ENCODE peak calls at places on chromosomes 4 and X, in five cellular contexts. C, S, G, M and N are unnamed samples.
A peak's percentile ranks its signal among the peaks of the same experiment; 100 is the strongest.

GRCh38 chrX:121122332-121122731 is 74.9 kb downstream of the GLUD2 start:
- DNase-seq in C (no peak), S (no peak), G (no peak), M (no peak), N (no peak)

GRCh38 chr4:100106982-100107381 is 83.3 kb downstream of the DDIT4L start:
- DNase-seq in C (no peak), S (no peak), G (no peak), M (no peak), N (no peak)

GRCh38 chr4:146029147-146029546 is 90.5 kb upstream of the ZNF827 start:
- DNase-seq in C (no peak), S (no peak), G (no peak), M (no peak), N (no peak)

GRCh38 chrX:39905475-39905889 is 192.3 kb downstream of the BCOR start:
- DNase-seq in C (no peak), S (no peak), G (no peak), M (no peak), N (no peak)

GRCh38 chr4:161252520-161253141 is 911.2 kb downstream of the FSTL5 start:
- DNase-seq in C (no peak), S (no peak), G (no peak), M (no peak), N (peak; percentile 33)

GRCh38 chrX:40008841-40009461 is 88.8 kb downstream of the BCOR start:
- DNase-seq in C (peak; percentile 58), S (peak; percentile 75), G (no peak), M (no peak), N (no peak)

GRCh38 chrX:152901816-152902501 is 4.1 kb downstream of the ZNF185 start:
- DNase-seq in C (no peak), S (no peak), G (no peak), M (no peak), N (no peak)

GRCh38 chrX:48919360-48919821 is 567 bp upstream of the PIM2 start:
- DNase-seq in C (no peak), S (peak; percentile 56), G (no peak), M (no peak), N (no peak)

GRCh38 chrX:20471483-20471882 is 204.8 kb upstream of the RPS6KA3 start:
- DNase-seq in C (no peak), S (no peak), G (no peak), M (no peak), N (no peak)

GRCh38 chr4:24770111-24770584 is 25.2 kb upstream of the SOD3 start:
- DNase-seq in C (no peak), S (no peak), G (no peak), M (no peak), N (no peak)

GRCh38 chr4:75494563-75494962 is 19.6 kb downstream of the RCHY1 start:
- DNase-seq in C (no peak), S (no peak), G (no peak), M (no peak), N (no peak)

GRCh38 chr4:122827258-122827887 is 742 bp downstream of the FGF2 start:
- DNase-seq in C (peak; percentile 34), S (peak; percentile 82), G (peak; percentile 75), M (no peak), N (no peak)

GRCh38 chr4:74772106-74772505 is 22.2 kb downstream of the BTC start:
- DNase-seq in C (no peak), S (no peak), G (no peak), M (no peak), N (no peak)

GRCh38 chrX:42746606-42747005 is 31.4 kb downstream of the PPP1R2C start:
- DNase-seq in C (no peak), S (no peak), G (no peak), M (no peak), N (no peak)

GRCh38 chrX:42093756-42094155 is 170.4 kb upstream of the CASK start:
- DNase-seq in C (no peak), S (no peak), G (no peak), M (no peak), N (no peak)

GRCh38 chr4:140834866-140835495 is 78.8 kb upstream of the TBC1D9 start:
- DNase-seq in C (no peak), S (no peak), G (no peak), M (no peak), N (no peak)

GRCh38 chr4:94519019-94519418 is 67.3 kb downstream of the PDLIM5 start:
- DNase-seq in C (no peak), S (no peak), G (no peak), M (no peak), N (no peak)
- H3K4me1 ChIP-seq in C (peaks cover 79% of the 10 kb centered on the region), S (peaks cover 7% of the 10 kb centered on the region), G (no peaks in the 10 kb centered on the region), M (peaks cover 3% of the 10 kb centered on the region), N (no peaks in the 10 kb centered on the region)

GRCh38 chrX:144918936-144919335 is 328.4 kb upstream of the SPANXN1 start:
- DNase-seq in C (no peak), S (no peak), G (no peak), M (no peak), N (no peak)

DNA sequence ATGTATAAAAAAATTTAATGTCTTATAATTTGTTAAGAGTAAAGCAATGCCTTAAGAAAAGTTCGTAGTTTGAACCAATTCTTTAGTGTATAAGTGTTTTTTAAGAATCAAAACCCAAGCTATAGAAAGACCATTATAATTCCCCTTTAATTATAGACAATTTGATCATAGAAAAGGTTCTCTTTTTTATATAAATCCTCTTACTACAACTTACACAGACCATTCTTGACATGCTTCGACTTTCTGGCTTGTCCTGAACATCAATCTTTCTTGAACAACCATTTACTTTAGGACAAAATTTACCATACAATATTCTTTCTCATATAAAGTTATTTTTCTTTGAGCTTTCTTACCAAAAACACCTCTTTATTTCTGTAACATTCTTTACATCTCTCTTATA is 330.5 kb upstream of the SPANXN1 start:
- DNase-seq in C (no peak), S (no peak), G (no peak), M (no peak), N (no peak)
- H3K9me3 ChIP-seq in C (no peaks in the 10 kb centered on the region), S (no peaks in the 10 kb centered on the region), G (no peaks in the 10 kb centered on the region), M (no peaks in the 10 kb centered on the region), N (peaks cover 8% of the 10 kb centered on the region)

GRCh38 chr4:73187325-73187724 is 71.3 kb downstream of the ANKRD17 start:
- DNase-seq in C (no peak), S (no peak), G (no peak), M (no peak), N (no peak)
- H3K4me3 ChIP-seq in C (no peak overlapping the region), S (no peak overlapping the region), G (no peak overlapping the region), M (no peak overlapping the region), N (no peak overlapping the region)

DNA sequence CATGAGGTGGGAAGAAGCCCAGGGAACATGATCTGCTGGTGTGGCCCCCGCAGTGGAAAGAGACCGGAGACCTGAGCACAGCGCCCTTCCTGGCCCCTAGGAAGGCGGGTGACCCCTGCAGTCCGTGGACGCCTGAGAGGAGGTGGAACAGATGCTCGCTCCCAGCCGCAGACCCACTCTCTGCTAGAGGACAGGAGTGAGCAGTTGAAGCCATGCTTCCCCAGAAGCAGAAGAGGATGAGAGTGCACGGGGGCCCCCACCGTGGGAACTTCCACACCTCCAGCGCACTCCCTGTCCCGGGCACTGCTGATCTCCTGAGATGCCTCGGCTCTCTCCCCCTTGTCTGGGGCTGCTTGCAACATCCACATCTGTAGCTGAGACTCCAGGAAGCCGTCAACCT is 62.2 kb downstream of the GPR143 start:
- DNase-seq in C (no peak), S (no peak), G (no peak), M (no peak), N (no peak)
- H3K4me1 ChIP-seq in C (no peaks in the 10 kb centered on the region), S (no peaks in the 10 kb centered on the region), G (no peaks in the 10 kb centered on the region), M (no peaks in the 10 kb centered on the region), N (no peaks in the 10 kb centered on the region)

GRCh38 chr4:2426711-2427275 is 8.0 kb downstream of the CFAP99 start:
- DNase-seq in C (no peak), S (no peak), G (peak; percentile 53), M (no peak), N (no peak)

GRCh38 chr4:2426069-2426397 is 7.3 kb downstream of the CFAP99 start:
- DNase-seq in C (no peak), S (no peak), G (peak; percentile 49), M (no peak), N (no peak)

GRCh38 chr4:2428496-2429213 is 9.9 kb downstream of the CFAP99 start:
- DNase-seq in C (no peak), S (no peak), G (peak; percentile 48), M (no peak), N (no peak)

GRCh38 chr4:2425386-2426068 is 6.8 kb downstream of the CFAP99 start:
- DNase-seq in C (no peak), S (no peak), G (peak; percentile 42), M (no peak), N (no peak)

DNA sequence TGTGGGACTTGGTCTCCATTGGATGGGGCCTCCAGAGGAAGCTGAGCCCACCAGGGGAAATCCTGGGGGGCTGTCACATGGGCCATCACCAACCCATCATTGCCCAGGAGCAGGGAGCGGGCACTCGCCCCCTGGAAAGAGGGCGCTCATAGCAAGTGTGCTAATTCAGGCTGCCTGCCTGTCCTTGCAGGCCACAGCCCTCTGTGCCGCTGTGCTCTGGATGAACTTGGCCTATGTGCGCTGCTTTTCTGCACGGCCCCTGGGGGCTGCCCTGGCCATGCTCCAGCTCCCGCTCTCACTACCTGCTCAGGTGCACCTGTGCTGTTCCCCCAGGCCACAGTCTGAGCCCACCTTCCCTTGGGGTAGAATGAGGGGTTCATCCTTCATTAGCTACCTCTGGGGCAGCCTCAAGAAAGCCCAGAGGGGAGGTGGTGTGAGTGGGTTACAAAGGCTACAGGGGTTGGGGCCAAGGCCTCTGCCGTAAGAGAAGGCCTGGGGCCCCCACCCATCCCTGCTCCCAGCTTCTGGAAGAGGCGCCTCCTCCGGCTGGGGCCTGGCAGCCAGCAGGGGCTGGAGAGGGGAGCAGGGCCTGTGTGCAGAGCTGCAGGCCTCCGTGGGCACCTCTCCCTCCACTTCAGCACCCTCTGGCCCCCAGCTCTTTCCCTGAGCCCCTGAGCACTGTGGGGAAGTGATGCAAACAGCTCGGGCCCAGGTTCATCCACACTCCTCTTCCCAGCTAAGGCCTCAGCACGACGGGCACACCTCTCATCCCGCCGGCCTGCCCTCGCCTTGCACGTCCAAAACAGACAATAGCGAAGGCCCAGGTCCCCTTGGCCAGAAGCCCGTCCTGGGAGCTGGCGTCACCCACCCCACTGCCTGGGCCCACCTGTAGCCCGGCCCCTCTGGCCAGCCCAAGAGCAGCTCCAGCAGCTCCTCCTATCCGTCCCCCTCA is 8.9 kb downstream of the CFAP99 start:
- DNase-seq in C (no peak), S (no peak), G (peak; percentile 46), M (no peak), N (no peak)
- H3K9me3 ChIP-seq in C (no peaks in the 10 kb centered on the region), S (no peaks in the 10 kb centered on the region), G (no peaks in the 10 kb centered on the region), M (no peaks in the 10 kb centered on the region), N (no peaks in the 10 kb centered on the region)